ENCODE peak calls at places on chromosome 7, in five cellular contexts. G is AG10803, Q is fibroblast of lung, V is PC-3, Z is pancreas. P is an unnamed sample.
A peak's percentile ranks its signal among the peaks of the same experiment; 100 is the strongest.

GRCh38 chr7:50349963-50350944 is 45.7 kb downstream of the IKZF1 start:
- DNase-seq in G (no peak), Q (no peak), V (no peak), Z (no peak), P (no peak)

GRCh38 chr7:87339373-87339897 is 6.0 kb upstream of the CROT start:
- DNase-seq in Z (no peak), G (peak; percentile 13), V (no peak), Q (no peak), P (peak; percentile 82)

GRCh38 chr7:22718911-22719420 is 8.0 kb upstream of the IL6 start:
- DNase-seq in Q (no peak), Z (no peak), G (peak; percentile 51), V (no peak), P (no peak)

GRCh38 chr7:137592232-137592896 is 248.8 kb upstream of the PTN start:
- DNase-seq in G (peak; percentile 77), Q (peak; percentile 71), Z (no peak), V (peak; percentile 85), P (peak; percentile 83)

GRCh38 chr7:104328308-104328969 is at the start of gene LHFPL3:
- DNase-seq in G (no peak), Z (no peak), Q (peak; percentile 6), V (no peak), P (no peak)

GRCh38 chr7:127667017-127667670 is 15.2 kb downstream of the SND1 start:
- DNase-seq in Z (no peak), V (peak; percentile 88), Q (peak; percentile 70), G (peak; percentile 38), P (peak; percentile 44)

GRCh38 chr7:149669121-149669818 is 104.1 kb downstream of the ZNF467 start:
- DNase-seq in G (peak; percentile 53), Q (no peak), V (peak; percentile 43), Z (no peak), P (peak; percentile 39)

GRCh38 chr7:133021196-133021595 is 60.7 kb downstream of the CHCHD3 start:
- DNase-seq in G (no peak), Q (no peak), V (no peak), Z (no peak), P (no peak)

GRCh38 chr7:120442838-120443237 is 169.9 kb downstream of the KCND2 start:
- DNase-seq in Z (no peak), V (no peak), G (no peak), Q (no peak), P (no peak)

GRCh38 chr7:147088916-147089315 is 972.3 kb downstream of the CNTNAP2 start:
- DNase-seq in V (no peak), G (peak; percentile 17), Z (no peak), Q (no peak), P (no peak)

GRCh38 chr7:107982918-107983389 is 20.0 kb downstream of the LAMB1 start:
- DNase-seq in G (peak; percentile 75), V (peak; percentile 52), Z (no peak), Q (peak; percentile 65), P (no peak)
- TF ChIP-seq CTCF in G (peak; percentile 46), V (peak; percentile 41), Z (no peak), Q (peak; percentile 40), P (peak; percentile 33)

DNA sequence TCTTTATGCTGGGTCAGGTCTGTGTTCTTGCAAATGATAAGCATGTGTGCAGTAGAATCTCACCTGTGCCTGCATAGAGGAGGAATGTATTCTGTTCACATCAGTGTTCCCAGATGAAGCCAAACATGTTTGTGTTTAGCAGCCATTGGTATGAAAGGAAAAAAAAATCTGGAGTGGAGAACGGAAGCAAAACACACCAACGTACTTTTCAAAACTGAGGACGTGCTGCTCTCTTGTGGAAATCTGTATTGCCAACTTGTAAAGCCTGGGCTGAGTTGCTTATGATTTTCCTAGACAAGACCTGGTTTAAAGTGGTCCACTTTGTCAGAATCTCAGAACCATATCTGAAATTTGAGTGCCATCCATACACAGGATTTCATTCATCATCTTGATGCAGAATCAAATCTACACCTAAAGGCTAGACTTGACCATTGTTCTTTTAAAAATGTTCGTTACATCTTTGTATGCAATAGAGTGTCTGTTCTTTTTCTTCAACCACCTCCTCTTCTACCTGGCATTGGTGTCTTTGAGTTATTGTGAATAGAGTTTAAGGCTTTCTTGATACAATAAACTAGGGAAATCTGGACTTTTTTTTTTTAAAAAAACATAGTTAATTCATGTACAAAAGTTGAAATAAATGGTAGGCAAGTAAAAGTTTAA is 367.7 kb downstream of the PHF14 start:
- DNase-seq in Z (no peak), V (peak; percentile 61), Q (peak; percentile 17), G (peak; percentile 46), P (peak; percentile 45)
- H3K4me3 ChIP-seq in Z (no peak overlapping the region), V (peak overlapping the region; percentile 39), Q (no peak overlapping the region), G (no peak overlapping the region), P (no peak overlapping the region)

GRCh38 chr7:55132550-55132889 is 113.7 kb downstream of the EGFR start:
- DNase-seq in Q (no peak), G (no peak), Z (no peak), V (no peak), P (no peak)

GRCh38 chr7:55134786-55135185 is 116.0 kb downstream of the EGFR start:
- DNase-seq in Z (no peak), G (no peak), Q (no peak), V (no peak), P (no peak)

GRCh38 chr7:55132890-55133551 is 114.2 kb downstream of the EGFR start:
- DNase-seq in Z (no peak), V (peak; percentile 98), G (peak; percentile 98), Q (peak; percentile 100), P (peak; percentile 98)

GRCh38 chr7:55135462-55135861 is 116.6 kb downstream of the EGFR start:
- DNase-seq in Q (no peak), G (no peak), Z (no peak), V (no peak), P (no peak)

DNA sequence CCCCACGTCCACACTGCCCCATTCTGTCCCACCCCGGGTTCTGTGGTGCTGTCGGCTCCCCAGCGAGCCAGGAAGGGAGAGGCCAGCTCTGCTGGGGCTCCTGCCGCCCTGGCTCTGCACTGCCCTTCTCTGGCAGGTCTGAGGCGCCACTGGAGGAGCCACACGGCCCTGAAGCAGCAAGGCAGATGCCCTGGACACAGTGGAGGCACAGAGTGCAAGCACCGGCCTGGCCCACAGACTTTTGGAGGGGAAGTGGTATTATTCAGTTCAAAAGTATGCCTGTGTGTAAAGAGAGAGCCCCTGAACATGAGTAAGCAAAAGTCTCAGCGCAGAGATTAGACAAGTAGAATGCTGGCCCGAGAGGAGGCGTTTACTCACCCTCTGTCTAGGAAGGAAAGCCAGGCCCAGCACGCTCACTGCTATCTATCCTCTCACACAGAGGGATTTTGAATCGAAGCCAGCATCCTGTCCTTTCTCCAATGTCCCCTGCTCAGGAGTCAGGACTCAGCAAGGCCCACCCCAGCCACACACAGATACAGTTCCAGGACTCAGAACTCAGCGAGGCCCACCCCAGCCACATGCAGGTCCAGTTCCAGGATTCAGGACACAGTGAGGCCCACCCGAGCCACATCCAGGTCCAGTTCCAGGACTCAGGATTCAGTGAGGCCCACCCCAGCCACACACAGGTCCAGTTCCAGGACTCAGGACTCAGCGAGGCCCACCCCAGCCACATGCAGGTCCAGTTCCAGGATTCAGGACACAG is 115.0 kb downstream of the EGFR start:
- DNase-seq in Q (peak; percentile 99), G (peak; percentile 98), Z (no peak), V (peak; percentile 96), P (peak; percentile 98)
- TF ChIP-seq CTCF in Q (peak; percentile 13), G (peak; percentile 14), Z (no peak), V (peak; percentile 18), P (peak; percentile 7)

GRCh38 chr7:155804897-155805825 is 7.1 kb downstream of the SHH start:
- DNase-seq in Q (peak; percentile 74), G (peak; percentile 57), V (peak; percentile 76), Z (peak; percentile 52), P (peak; percentile 66)

GRCh38 chr7:155805826-155806095 is 6.5 kb downstream of the SHH start:
- DNase-seq in V (no peak), Q (no peak), Z (no peak), G (no peak), P (no peak)

GRCh38 chr7:155807805-155808550 is 4.3 kb downstream of the SHH start:
- DNase-seq in V (no peak), G (no peak), Z (no peak), Q (no peak), P (no peak)

GRCh38 chr7:155807013-155807804 is 5.1 kb downstream of the SHH start:
- DNase-seq in Z (no peak), Q (no peak), G (no peak), V (no peak), P (no peak)

DNA sequence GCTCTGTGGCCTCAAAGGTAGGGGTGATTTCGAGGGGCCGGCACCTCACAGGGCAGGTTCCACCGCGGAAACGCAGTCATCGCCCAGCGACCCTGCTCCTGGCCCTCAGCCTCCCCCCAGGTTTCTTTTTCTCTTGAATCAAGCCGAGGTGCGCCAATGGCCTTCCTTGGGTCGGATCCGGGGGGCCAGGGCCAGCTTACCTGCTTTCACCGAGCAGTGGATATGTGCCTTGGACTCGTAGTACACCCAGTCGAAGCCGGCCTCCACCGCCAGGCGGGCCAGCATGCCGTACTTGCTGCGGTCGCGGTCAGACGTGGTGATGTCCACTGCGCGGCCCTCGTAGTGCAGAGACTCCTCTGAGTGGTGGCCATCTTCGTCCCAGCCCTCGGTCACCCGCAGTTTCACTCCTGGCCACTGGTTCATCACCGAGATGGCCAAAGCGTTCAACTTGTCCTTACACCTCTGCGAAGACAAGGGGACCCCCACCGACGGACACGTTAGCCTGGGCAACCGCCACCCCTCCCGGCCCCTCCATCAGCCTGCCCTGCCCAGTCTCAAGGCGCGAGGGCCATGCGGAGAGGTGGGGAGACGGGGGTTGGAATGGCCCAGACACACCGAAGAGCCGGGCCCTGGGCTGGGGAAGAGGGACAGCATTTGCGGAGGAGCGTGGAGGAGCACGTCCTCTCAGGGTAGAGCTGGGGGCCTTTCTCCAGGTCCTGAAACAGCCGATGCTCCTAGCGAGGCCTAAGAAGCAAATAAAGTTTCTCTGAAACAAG is 6.0 kb downstream of the SHH start:
- DNase-seq in Z (no peak), Q (no peak), V (no peak), G (no peak), P (no peak)
- H3K4me3 ChIP-seq in Z (no peak overlapping the region), Q (no peak overlapping the region), V (no peak overlapping the region), G (no peak overlapping the region), P (peak overlapping the region; percentile 56)

DNA sequence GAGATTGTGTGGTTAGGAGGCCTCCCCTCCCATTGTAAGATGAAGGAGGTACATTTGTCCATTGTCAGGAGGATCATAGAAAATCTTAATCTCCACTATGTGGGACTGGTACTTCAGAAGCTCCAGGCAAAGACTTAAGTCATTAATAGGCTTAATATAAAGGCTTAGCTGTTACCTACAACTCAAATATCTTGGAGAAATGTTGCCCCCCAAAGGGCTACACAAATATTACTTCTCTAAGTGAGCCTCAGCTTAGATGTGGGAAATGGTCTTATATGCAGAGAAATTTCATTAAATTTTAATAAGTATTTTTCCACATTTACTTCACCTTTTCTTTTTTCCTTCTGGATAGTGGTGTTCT is 27.2 kb downstream of the TAS2R41 start:
- DNase-seq in Q (no peak), V (peak; percentile 34), G (no peak), Z (no peak), P (peak; percentile 34)
- TF ChIP-seq CTCF in Q (peak; percentile 12), V (peak; percentile 25), G (no peak), Z (no peak), P (no peak)

GRCh38 chr7:99499713-99500636 is at the start of gene ZNF394:
- DNase-seq in Z (peak; percentile 92), G (peak; percentile 89), V (peak; percentile 89), Q (peak; percentile 92), P (peak; percentile 94)

GRCh38 chr7:99504281-99504602 is 220 bp upstream of the ZKSCAN5 start:
- DNase-seq in Z (no peak), Q (peak; percentile 96), G (no peak), V (peak; percentile 93), P (no peak)

GRCh38 chr7:99500637-99501009 is 542 bp upstream of the ZNF394 start:
- DNase-seq in G (no peak), Q (no peak), V (no peak), Z (no peak), P (no peak)

GRCh38 chr7:99505324-99505662 is 831 bp downstream of the ZKSCAN5 start:
- DNase-seq in Q (no peak), Z (no peak), G (peak; percentile 4), V (no peak), P (peak; percentile 22)

GRCh38 chr7:99504603-99505323 is at the start of gene ZKSCAN5:
- DNase-seq in Q (peak; percentile 98), V (peak; percentile 85), G (peak; percentile 98), Z (peak; percentile 99), P (peak; percentile 98)
- H3K4me3 ChIP-seq in Q (peak within 1 kb of the TSS; percentile 63), V (peak within 1 kb of the TSS; percentile 84), G (peak within 1 kb of the TSS; percentile 92), Z (peak within 1 kb of the TSS; percentile 76), P (peak within 1 kb of the TSS; percentile 89)

P was measured in fibroblast of villous mesenchyme.